ENCODE peak calls at places on chromosome 1, in six cellular contexts. D, W, I, K, E and L are unnamed samples.

GRCh38 chr1:96116707-96117106 is 604.9 kb upstream of the PTBP2 start:
- DNase-seq in I (no peak), D (no peak), K (no peak), W (no peak), E (no peak), L (no peak)

GRCh38 chr1:6124746-6125365 is 55.3 kb downstream of the CHD5 start:
- DNase-seq in D (no peak), W (no peak), E (no peak), I (no peak), K (no peak), L (no peak)

GRCh38 chr1:164510435-164510834 is 48.5 kb upstream of the PBX1 start:
- DNase-seq in I (no peak), W (no peak), K (no peak), D (no peak), E (no peak), L (no peak)

GRCh38 chr1:36352141-36352909 is 28.9 kb upstream of the EVA1B start:
- DNase-seq in K (no peak), E (no peak), I (no peak), W (no peak), D (no peak), L (no peak)

GRCh38 chr1:203351037-203351625 is at the start of gene FMOD:
- DNase-seq in W (no peak), D (peak), I (peak), K (peak), E (peak), L (peak)

GRCh38 chr1:116340506-116341240 is 32.4 kb upstream of the ATP1A1 start:
- DNase-seq in E (no peak), D (no peak), I (no peak), W (no peak), K (no peak), L (no peak)

GRCh38 chr1:167705250-167705649 is 16.5 kb upstream of the MPZL1 start:
- DNase-seq in K (no peak), E (no peak), I (no peak), D (no peak), W (no peak), L (no peak)

GRCh38 chr1:153277852-153278251 is 18.4 kb downstream of the LORICRIN start:
- DNase-seq in I (peak), W (no peak), D (peak), E (no peak), K (no peak), L (no peak)

GRCh38 chr1:50329332-50329932 is 93.8 kb downstream of the DMRTA2 start:
- DNase-seq in I (peak), E (no peak), W (no peak), D (no peak), K (no peak), L (no peak)

GRCh38 chr1:43537423-43538142 is 6.9 kb downstream of the PTPRF start:
- DNase-seq in W (peak), I (no peak), E (no peak), K (peak), D (no peak), L (no peak)

GRCh38 chr1:37537378-37537777 is 16.7 kb downstream of the SNIP1 start:
- DNase-seq in D (no peak), I (no peak), K (no peak), W (peak), E (no peak), L (no peak)

GRCh38 chr1:226717256-226717909 is 21.7 kb downstream of the ITPKB start:
- DNase-seq in E (no peak), K (no peak), W (no peak), I (no peak), D (peak), L (no peak)

GRCh38 chr1:44924835-44925464 is 61.4 kb downstream of the EIF2B3 start:
- DNase-seq in E (no peak), W (no peak), I (peak), K (no peak), D (peak), L (no peak)

GRCh38 chr1:212545941-212546638 is 62.5 kb upstream of the ATF3 start:
- DNase-seq in K (no peak), I (no peak), W (no peak), E (peak), D (no peak), L (peak)

GRCh38 chr1:246425895-246426294 is 81.2 kb downstream of the SMYD3 start:
- DNase-seq in W (no peak), I (no peak), D (no peak), E (no peak), K (no peak), L (no peak)

GRCh38 chr1:173295391-173295790 is 88.3 kb upstream of the TNFSF4 start:
- DNase-seq in I (no peak), E (no peak), K (no peak), D (no peak), W (no peak), L (no peak)

GRCh38 chr1:66758247-66758755 is 6.0 kb downstream of the DYNLT5 start:
- DNase-seq in D (no peak), I (peak), K (no peak), W (no peak), E (no peak), L (no peak)

GRCh38 chr1:167121375-167122120 is 27.7 kb downstream of the STYXL2 start:
- DNase-seq in K (peak), W (peak), D (no peak), I (no peak), E (peak), L (no peak)

GRCh38 chr1:170296642-170297041 is 150.9 kb downstream of the NTMT2 start:
- DNase-seq in I (no peak), E (no peak), W (no peak), D (no peak), K (no peak), L (no peak)

GRCh38 chr1:109897244-109897955 is 13.2 kb upstream of the CSF1 start:
- DNase-seq in W (no peak), E (no peak), K (no peak), D (peak), I (no peak), L (no peak)

GRCh38 chr1:165924096-165924495 is 96.7 kb downstream of the UCK2 start:
- DNase-seq in D (no peak), I (no peak), E (no peak), W (no peak), K (no peak), L (no peak)

GRCh38 chr1:12594966-12595838 is 22.8 kb downstream of the DHRS3 start:
- DNase-seq in D (no peak), E (peak), K (peak), W (peak), I (no peak), L (peak)

GRCh38 chr1:169044971-169045370 is 61.5 kb upstream of the ATP1B1 start:
- DNase-seq in I (no peak), E (no peak), K (no peak), D (peak), W (no peak), L (no peak)

GRCh38 chr1:228767636-228768344 is 32.5 kb downstream of the RHOU start:
- DNase-seq in I (no peak), D (no peak), K (no peak), W (no peak), E (no peak), L (no peak)

GRCh38 chr1:89261926-89262540 is 10.6 kb downstream of the GBP5 start:
- DNase-seq in E (no peak), W (no peak), K (peak), I (no peak), D (no peak), L (peak)

GRCh38 chr1:77282187-77282865 is 507 bp downstream of the AK5 start:
- DNase-seq in K (no peak), W (no peak), E (no peak), D (no peak), I (no peak), L (no peak)

GRCh38 chr1:152481869-152482664 is 28.5 kb upstream of the LCE5A start:
- DNase-seq in K (no peak), W (no peak), D (no peak), E (no peak), I (no peak), L (no peak)

GRCh38 chr1:3237994-3238704 is 169.1 kb downstream of the PRDM16 start:
- DNase-seq in K (no peak), E (no peak), D (no peak), W (no peak), I (no peak), L (no peak)

GRCh38 chr1:234258071-234258470 is 115.2 kb upstream of the COA6 start:
- DNase-seq in W (no peak), K (no peak), D (no peak), E (no peak), I (no peak), L (no peak)

GRCh38 chr1:15851251-15852035 is 3.9 kb downstream of the SPEN start:
- DNase-seq in I (peak), K (peak), D (no peak), E (no peak), W (no peak), L (no peak)

GRCh38 chr1:244234009-244234643 is 183.0 kb downstream of the ZBTB18 start:
- DNase-seq in K (no peak), E (no peak), W (no peak), I (no peak), D (peak), L (no peak)

GRCh38 chr1:85606414-85606800 is 25.8 kb downstream of the CCN1 start:
- DNase-seq in I (no peak), E (no peak), W (no peak), K (no peak), D (no peak), L (no peak)

GRCh38 chr1:247854899-247855545 is 2.0 kb upstream of the TRIM58 start:
- DNase-seq in I (peak), W (no peak), E (no peak), K (no peak), D (peak), L (no peak)

GRCh38 chr1:235018720-235019444 is 109.8 kb downstream of the TOMM20 start:
- DNase-seq in E (no peak), W (no peak), I (peak), K (no peak), D (peak), L (no peak)

GRCh38 chr1:25871704-25872494 is 3.6 kb downstream of the PAQR7 start:
- DNase-seq in I (no peak), D (no peak), K (peak), E (no peak), W (no peak), L (no peak)

GRCh38 chr1:6415979-6416656 is 3.6 kb downstream of the HES2 start:
- DNase-seq in W (no peak), I (no peak), D (peak), K (no peak), E (no peak), L (no peak)

GRCh38 chr1:147568551-147568950 is 27.2 kb downstream of the BCL9 start:
- DNase-seq in W (no peak), D (no peak), K (no peak), E (no peak), I (no peak), L (no peak)

GRCh38 chr1:201126463-201126831 is 537 bp downstream of the ASCL5 start:
- DNase-seq in K (no peak), W (no peak), E (no peak), I (no peak), D (no peak), L (no peak)

GRCh38 chr1:201127755-201128455 is 921 bp upstream of the ASCL5 start:
- DNase-seq in I (no peak), K (no peak), D (no peak), E (no peak), W (no peak), L (no peak)

GRCh38 chr1:201128476-201128875 is 1.5 kb upstream of the ASCL5 start:
- DNase-seq in W (no peak), E (no peak), K (no peak), D (no peak), I (no peak), L (no peak)

GRCh38 chr1:201125805-201126204 is 1.2 kb downstream of the ASCL5 start:
- DNase-seq in D (no peak), K (no peak), W (no peak), E (no peak), I (no peak), L (peak)

GRCh38 chr1:201126832-201127754 is at the start of gene ASCL5:
- DNase-seq in I (no peak), D (no peak), E (no peak), W (no peak), K (no peak), L (no peak)
- H3K4me3 ChIP-seq in I (no peak), D (no peak), E (no peak), W (no peak), K (no peak), L (no peak)

GRCh38 chr1:221440658-221441057 is 301.2 kb downstream of the DUSP10 start:
- DNase-seq in I (no peak), K (no peak), E (no peak), W (no peak), D (peak), L (no peak)
- TF ChIP-seq POLR2A in I (no peak), K (no peak), E (no peak), W (no peak), D (no peak), L (no peak)

GRCh38 chr1:8796812-8797211 is 20.6 kb downstream of the RERE start:
- DNase-seq in D (no peak), I (peak), W (no peak), E (no peak), K (no peak), L (no peak)

GRCh38 chr1:8797230-8797629 is 20.2 kb downstream of the RERE start:
- DNase-seq in W (no peak), E (no peak), I (no peak), K (no peak), D (no peak), L (no peak)

GRCh38 chr1:8790987-8791386 is 26.5 kb downstream of the RERE start:
- DNase-seq in D (no peak), E (no peak), W (no peak), K (no peak), I (peak), L (no peak)

GRCh38 chr1:8791819-8792218 is 25.6 kb downstream of the RERE start:
- DNase-seq in W (no peak), I (no peak), D (no peak), K (no peak), E (no peak), L (no peak)

GRCh38 chr1:8794605-8795004 is 22.8 kb downstream of the RERE start:
- DNase-seq in K (no peak), D (no peak), E (no peak), I (no peak), W (no peak), L (no peak)
- H3K4me3 ChIP-seq in K (no peak), D (no peak), E (no peak), I (no peak), W (no peak), L (no peak)

GRCh38 chr1:157105988-157106812 is 6.6 kb upstream of the ETV3L start:
- DNase-seq in K (no peak), D (peak), I (peak), E (no peak), W (no peak), L (no peak)

GRCh38 chr1:157106813-157107189 is 7.2 kb upstream of the ETV3L start:
- DNase-seq in D (no peak), E (no peak), K (no peak), I (no peak), W (no peak), L (no peak)

GRCh38 chr1:157103283-157103682 is 3.7 kb upstream of the ETV3L start:
- DNase-seq in K (no peak), D (no peak), W (no peak), E (no peak), I (no peak), L (no peak)

GRCh38 chr1:157105298-157105987 is 5.8 kb upstream of the ETV3L start:
- DNase-seq in D (no peak), I (no peak), E (no peak), K (no peak), W (no peak), L (no peak)

GRCh38 chr1:157104598-157105293 is 5.1 kb upstream of the ETV3L start:
- DNase-seq in I (no peak), K (no peak), D (no peak), E (no peak), W (no peak), L (no peak)
- TF ChIP-seq POLR2A in I (no peak), K (no peak), D (no peak), E (no peak), W (no peak), L (no peak)